ENCODE peak calls at places on chromosomes 1 and 21, in seven cellular contexts. L, K, Z, N, D, Q and B are unnamed samples.

GRCh38 chr1:65065535-65066378 is 82.2 kb upstream of the AK4 start:
- DNase-seq in K (no peak), D (no peak), N (no peak), L (peak), Q (no peak), Z (peak), B (no peak)

GRCh38 chr21:46091118-46091517 is 6.8 kb upstream of the COL6A2 start:
- DNase-seq in K (no peak), Q (no peak), N (no peak), Z (no peak), L (no peak), D (no peak), B (no peak)

GRCh38 chr1:113678159-113678469 is 81.2 kb downstream of the PHTF1 start:
- DNase-seq in Q (no peak), D (no peak), K (no peak), Z (no peak), N (no peak), L (no peak), B (no peak)

GRCh38 chr1:94236630-94237290 is 624 bp downstream of the ARHGAP29 start:
- DNase-seq in N (no peak), L (peak), D (no peak), K (no peak), Z (peak), Q (peak), B (peak)

GRCh38 chr1:201447911-201448871 is 20.8 kb downstream of the PHLDA3 start:
- DNase-seq in Z (peak), N (peak), Q (no peak), L (peak), K (peak), D (peak), B (peak)

GRCh38 chr1:161069731-161070270 is at the start of gene ARHGAP30:
- DNase-seq in K (no peak), D (peak), N (peak), Z (no peak), L (peak), Q (no peak), B (no peak)

GRCh38 chr1:227739636-227740035 is 4.4 kb downstream of the SNAP47 start:
- DNase-seq in K (no peak), Q (no peak), N (no peak), L (no peak), D (no peak), Z (no peak), B (no peak)

GRCh38 chr1:230303822-230304221 is 122.3 kb downstream of the PGBD5 start:
- DNase-seq in L (no peak), N (no peak), D (no peak), K (no peak), Q (peak), Z (no peak), B (no peak)

GRCh38 chr1:246295968-246296367 is 211.1 kb downstream of the SMYD3 start:
- DNase-seq in L (no peak), K (no peak), Q (no peak), Z (no peak), N (no peak), D (no peak), B (no peak)

GRCh38 chr1:34115233-34115632 is 49.8 kb downstream of the CSMD2 start:
- DNase-seq in Z (no peak), K (no peak), D (no peak), N (no peak), L (no peak), Q (no peak), B (no peak)

GRCh38 chr1:71956613-71957012 is 325.7 kb downstream of the NEGR1 start:
- DNase-seq in Z (no peak), K (no peak), N (no peak), L (no peak), Q (no peak), D (no peak), B (no peak)

GRCh38 chr1:3772027-3772714 is 378 bp upstream of the SMIM1 start:
- DNase-seq in N (peak), K (peak), L (peak), Q (no peak), Z (peak), D (peak), B (peak)

GRCh38 chr1:7703321-7704213 is 67.5 kb upstream of the VAMP3 start:
- DNase-seq in Z (peak), L (no peak), N (no peak), K (no peak), D (peak), Q (no peak), B (peak)

GRCh38 chr1:19342894-19343616 is 30.9 kb downstream of the SLC66A1 start:
- DNase-seq in Z (no peak), K (no peak), D (no peak), N (no peak), L (peak), Q (no peak), B (no peak)

GRCh38 chr1:76239470-76239918 is 164.9 kb downstream of the ST6GALNAC3 start:
- DNase-seq in N (no peak), L (no peak), D (no peak), K (no peak), Z (no peak), Q (no peak), B (no peak)

GRCh38 chr1:5287178-5288155 is 633.1 kb downstream of the AJAP1 start:
- DNase-seq in Q (no peak), N (no peak), K (no peak), L (no peak), D (no peak), Z (no peak), B (no peak)

GRCh38 chr1:14415396-14415795 is 183.1 kb upstream of the KAZN start:
- DNase-seq in N (no peak), K (no peak), D (no peak), L (no peak), Q (no peak), Z (no peak), B (no peak)

GRCh38 chr1:220803401-220804201 is 16.9 kb downstream of the MTARC1 start:
- DNase-seq in D (no peak), K (no peak), L (no peak), N (no peak), Q (no peak), Z (no peak), B (no peak)

GRCh38 chr21:35011681-35012080 is 37.4 kb downstream of the RUNX1 start:
- DNase-seq in D (no peak), Q (no peak), Z (no peak), K (no peak), N (no peak), L (no peak), B (no peak)

GRCh38 chr1:202234331-202235002 is 40.9 kb downstream of the LGR6 start:
- DNase-seq in D (no peak), K (no peak), Q (no peak), N (no peak), L (no peak), Z (no peak), B (no peak)

GRCh38 chr1:180179162-180179957 is 24.7 kb downstream of the QSOX1 start:
- DNase-seq in D (no peak), N (no peak), K (no peak), Z (peak), L (no peak), Q (no peak), B (no peak)

GRCh38 chr1:56866656-56867055 is 12.1 kb downstream of the C8A start:
- DNase-seq in Z (no peak), K (no peak), D (no peak), Q (no peak), N (no peak), L (no peak), B (no peak)

GRCh38 chr1:36199934-36200741 is 24.1 kb upstream of the THRAP3 start:
- DNase-seq in L (peak), K (no peak), N (no peak), D (no peak), Z (no peak), Q (no peak), B (no peak)

GRCh38 chr1:17010601-17011438 is 908 bp downstream of the ATP13A2 start:
- DNase-seq in N (no peak), L (peak), D (no peak), K (no peak), Z (no peak), Q (peak), B (no peak)

GRCh38 chr1:23466423-23466989 is 17.5 kb downstream of the ASAP3 start:
- DNase-seq in Z (no peak), N (no peak), D (no peak), Q (no peak), L (no peak), K (no peak), B (no peak)

GRCh38 chr1:167981933-167982332 is 45.1 kb upstream of the MPC2 start:
- DNase-seq in L (no peak), Z (no peak), N (no peak), K (no peak), Q (no peak), D (no peak), B (no peak)

GRCh38 chr1:5404412-5405203 is 587.6 kb downstream of the NPHP4 start:
- DNase-seq in K (no peak), Z (no peak), L (no peak), Q (no peak), N (no peak), D (no peak), B (no peak)

GRCh38 chr1:33502726-33503125 is 30.3 kb downstream of the ZSCAN20 start:
- DNase-seq in Z (no peak), K (no peak), L (no peak), N (no peak), Q (no peak), D (no peak), B (no peak)

GRCh38 chr1:226061793-226062557 is 541 bp upstream of the H3-3A start:
- DNase-seq in K (peak), L (peak), N (peak), Z (peak), D (peak), Q (peak), B (peak)